ENCODE peak calls at places on chromosome 3, in four cellular contexts. One of them, this sample, is unnamed.

GRCh38 chr3:143831208-143831607 is 17.1 kb downstream of the SLC9A9 start:
- DNase-seq in SW 1271: peak
- DNase-seq in T-helper 9 cell: no peak
- DNase-seq in endodermal cell: no peak
- DNase-seq in this sample: no peak

GRCh38 chr3:124920718-124921117 is 13.8 kb downstream of the MUC13 start:
- DNase-seq in SW 1271: no peak
- DNase-seq in T-helper 9 cell: no peak
- DNase-seq in endodermal cell: no peak
- DNase-seq in this sample: no peak

GRCh38 chr3:79551325-79551892 is 216.4 kb downstream of the ROBO1 start:
- DNase-seq in SW 1271: no peak
- DNase-seq in T-helper 9 cell: no peak
- DNase-seq in endodermal cell: no peak
- DNase-seq in this sample: no peak

GRCh38 chr3:118968111-118968510 is 66.5 kb downstream of the IGSF11 start:
- DNase-seq in SW 1271: no peak
- DNase-seq in T-helper 9 cell: no peak
- DNase-seq in endodermal cell: no peak
- DNase-seq in this sample: no peak

GRCh38 chr3:18111702-18112311 is 313.3 kb downstream of the SATB1 start:
- DNase-seq in SW 1271: no peak
- DNase-seq in T-helper 9 cell: no peak
- DNase-seq in endodermal cell: no peak
- DNase-seq in this sample: peak

GRCh38 chr3:40096561-40097506 is 212.7 kb upstream of the EIF1B start:
- DNase-seq in SW 1271: no peak
- DNase-seq in T-helper 9 cell: no peak
- DNase-seq in endodermal cell: no peak
- DNase-seq in this sample: no peak

GRCh38 chr3:49924683-49925082 is 4.9 kb downstream of the MON1A start:
- DNase-seq in SW 1271: no peak
- DNase-seq in T-helper 9 cell: no peak
- DNase-seq in endodermal cell: no peak
- DNase-seq in this sample: no peak

GRCh38 chr3:172288625-172289024 is 159.6 kb downstream of the GHSR start:
- DNase-seq in SW 1271: no peak
- DNase-seq in T-helper 9 cell: no peak
- DNase-seq in endodermal cell: no peak
- DNase-seq in this sample: no peak

GRCh38 chr3:159237221-159237620 is 435.4 kb downstream of the MFSD1 start:
- DNase-seq in SW 1271: no peak
- DNase-seq in T-helper 9 cell: no peak
- DNase-seq in endodermal cell: no peak
- DNase-seq in this sample: no peak

GRCh38 chr3:154421067-154421466 is 8.9 kb downstream of the GPR149 start:
- DNase-seq in SW 1271: no peak
- DNase-seq in T-helper 9 cell: no peak
- DNase-seq in endodermal cell: peak
- DNase-seq in this sample: no peak

GRCh38 chr3:66463734-66464511 is 36.9 kb downstream of the LRIG1 start:
- DNase-seq in SW 1271: no peak
- DNase-seq in T-helper 9 cell: no peak
- DNase-seq in endodermal cell: no peak
- DNase-seq in this sample: no peak

GRCh38 chr3:75188937-75189336 is 475.2 kb upstream of the FRG2C start:
- DNase-seq in SW 1271: no peak
- DNase-seq in T-helper 9 cell: no peak
- DNase-seq in endodermal cell: no peak
- DNase-seq in this sample: no peak

This sample was measured in B cell.